ENCODE peak calls at places on chromosomes 3 and 15, in eight cellular contexts. K is upper lobe of left lung, I is brain microvascular endothelial cell, W is psoas muscle, G is uterus, L is glutamatergic neuron, R is neural crest cell, B is fibroblast of lung. X is an unnamed sample.

GRCh38 chr3:52827441-52827840 is 3.0 kb downstream of the ITIH4 start:
- DNase-seq in K (no peak), G (no peak), W (no peak), I (peak; percentile 48), L (no peak), R (no peak), B (peak; percentile 34), X (no peak)

GRCh38 chr3:183513046-183513706 is 42.3 kb downstream of the KLHL6 start:
- DNase-seq in R (no peak), W (no peak), B (no peak), I (no peak), G (no peak), L (no peak), K (peak; percentile 59), X (no peak)

GRCh38 chr15:72271221-72271620 is 1.1 kb downstream of the PARP6 start:
- DNase-seq in W (no peak), L (no peak), K (no peak), R (no peak), G (no peak), B (no peak), I (no peak), X (no peak)

GRCh38 chr3:127035672-127036071 is 52.8 kb downstream of the PLXNA1 start:
- DNase-seq in K (peak; percentile 81), I (peak; percentile 86), B (peak; percentile 89), R (no peak), G (peak; percentile 38), L (no peak), W (peak; percentile 74), X (no peak)

GRCh38 chr3:16378920-16379319 is 113.9 kb downstream of the OXNAD1 start:
- DNase-seq in G (no peak), R (no peak), K (no peak), W (no peak), B (peak; percentile 73), I (peak; percentile 58), L (no peak), X (no peak)

GRCh38 chr15:89827821-89828220 is 13.2 kb upstream of the ANPEP start:
- DNase-seq in B (no peak), W (no peak), I (no peak), G (no peak), K (no peak), R (no peak), L (no peak), X (no peak)

GRCh38 chr3:183937601-183938286 is 53.1 kb upstream of the PARL start:
- DNase-seq in W (no peak), R (no peak), K (no peak), L (peak; percentile 29), I (no peak), G (no peak), B (no peak), X (no peak)

GRCh38 chr3:132595036-132595435 is 2.0 kb upstream of the ACKR4 start:
- DNase-seq in I (peak; percentile 56), W (no peak), G (no peak), R (no peak), B (peak; percentile 77), L (no peak), K (no peak), X (no peak)

GRCh38 chr3:62229201-62229600 is 144.1 kb downstream of the FEZF2 start:
- DNase-seq in W (no peak), B (no peak), R (peak; percentile 5), K (no peak), I (no peak), L (no peak), G (no peak), X (no peak)

GRCh38 chr3:70433091-70433490 is 120.7 kb upstream of the MDFIC2 start:
- DNase-seq in L (no peak), K (no peak), W (no peak), G (no peak), I (peak; percentile 73), R (no peak), B (peak; percentile 37), X (no peak)

GRCh38 chr3:171565133-171565532 is 104.9 kb upstream of the TNIK start:
- DNase-seq in K (no peak), R (no peak), G (no peak), I (no peak), W (no peak), B (no peak), L (no peak), X (no peak)

GRCh38 chr3:31695280-31696008 is 162.7 kb downstream of the STT3B start:
- DNase-seq in G (no peak), W (no peak), K (no peak), I (no peak), L (no peak), B (no peak), R (no peak), X (no peak)

GRCh38 chr3:137760341-137761098 is 3.6 kb upstream of the SOX14 start:
- DNase-seq in B (no peak), K (no peak), W (no peak), R (no peak), L (peak; percentile 25), I (no peak), G (no peak), X (no peak)

GRCh38 chr3:173502983-173503568 is 105.5 kb downstream of the NLGN1 start:
- DNase-seq in R (no peak), K (no peak), B (peak; percentile 75), L (no peak), W (no peak), I (peak; percentile 79), G (no peak), X (no peak)

GRCh38 chr3:4983739-4984510 is 4.7 kb downstream of the BHLHE40 start:
- DNase-seq in K (peak; percentile 58), W (peak; percentile 61), B (peak; percentile 98), G (peak; percentile 55), R (no peak), L (no peak), I (peak; percentile 74), X (no peak)

GRCh38 chr3:65730449-65730848 is 308.3 kb downstream of the MAGI1 start:
- DNase-seq in G (no peak), L (no peak), K (no peak), I (no peak), B (no peak), R (no peak), W (no peak), X (no peak)

GRCh38 chr3:126998728-126999127 is 15.8 kb downstream of the PLXNA1 start:
- DNase-seq in W (no peak), B (no peak), R (no peak), I (no peak), L (no peak), G (no peak), K (no peak), X (no peak)

GRCh38 chr3:30895329-30895728 is 868 bp upstream of the GADL1 start:
- DNase-seq in W (no peak), K (no peak), G (no peak), I (no peak), L (no peak), B (no peak), R (no peak), X (no peak)

GRCh38 chr3:48685293-48685602 is 467 bp downstream of the NCKIPSD start:
- DNase-seq in G (no peak), R (no peak), L (no peak), K (no peak), W (no peak), B (no peak), I (no peak), X (no peak)
- TF ChIP-seq CTCF in G (no peak), R (no peak), L (no peak), K (no peak), W (no peak), B (no peak), I (no peak), X (no peak)

DNA sequence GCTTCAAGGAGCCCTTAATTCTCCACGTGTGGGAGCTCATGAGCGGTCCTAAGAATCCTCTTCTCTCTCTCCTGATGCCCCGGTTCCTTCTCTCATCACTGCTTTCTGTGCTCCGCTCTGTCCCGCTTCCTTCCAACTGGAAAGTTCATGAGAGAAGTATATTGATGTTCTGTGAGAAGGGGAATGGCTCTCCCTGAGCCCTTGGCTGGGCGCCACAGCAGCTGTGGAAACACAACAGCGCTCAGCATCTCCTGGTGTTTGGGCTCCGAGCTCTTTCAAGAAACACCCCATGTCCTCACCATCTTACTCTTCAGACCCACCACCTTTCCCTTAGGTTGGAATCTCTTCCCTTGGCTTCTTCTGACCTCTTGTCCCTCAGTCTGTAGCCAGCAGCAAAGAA is 161.7 kb downstream of the VGLL4 start:
- DNase-seq in G (peak; percentile 77), W (peak; percentile 73), L (no peak), K (no peak), B (no peak), R (no peak), I (no peak), X (no peak)
- TF ChIP-seq CTCF in G (no peak), W (no peak), L (no peak), K (no peak), B (no peak), R (no peak), I (no peak), X (no peak)

GRCh38 chr15:44711356-44712107 is at the start of gene B2M:
- DNase-seq in W (peak; percentile 94), K (peak; percentile 91), I (peak; percentile 95), L (peak; percentile 91), G (peak; percentile 97), R (peak; percentile 95), B (peak; percentile 90), X (peak; percentile 96)

GRCh38 chr15:44710236-44711088 is 661 bp downstream of the PATL2 start:
- DNase-seq in W (peak; percentile 20), R (no peak), K (peak; percentile 71), I (peak; percentile 45), G (no peak), L (no peak), B (peak; percentile 31), X (no peak)

GRCh38 chr15:44713006-44713966 is 2.0 kb downstream of the B2M start:
- DNase-seq in B (peak; percentile 20), K (no peak), R (no peak), G (no peak), L (no peak), I (no peak), W (no peak), X (no peak)

GRCh38 chr15:44712108-44713005 is 1.0 kb downstream of the B2M start:
- DNase-seq in K (peak; percentile 86), B (peak; percentile 79), L (no peak), W (peak; percentile 42), G (peak; percentile 63), I (peak; percentile 85), R (no peak), X (no peak)

DNA sequence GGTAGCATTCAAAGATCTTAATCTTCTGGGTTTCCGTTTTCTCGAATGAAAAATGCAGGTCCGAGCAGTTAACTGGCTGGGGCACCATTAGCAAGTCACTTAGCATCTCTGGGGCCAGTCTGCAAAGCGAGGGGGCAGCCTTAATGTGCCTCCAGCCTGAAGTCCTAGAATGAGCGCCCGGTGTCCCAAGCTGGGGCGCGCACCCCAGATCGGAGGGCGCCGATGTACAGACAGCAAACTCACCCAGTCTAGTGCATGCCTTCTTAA is at the start of gene PATL2:
- DNase-seq in B (no peak), R (no peak), I (no peak), W (no peak), K (no peak), L (no peak), G (no peak), X (no peak)
- TF ChIP-seq CTCF in B (no peak), R (no peak), I (peak; percentile 6), W (no peak), K (no peak), L (no peak), G (no peak), X (peak; percentile 6)

GRCh38 chr15:51780636-51781035 is 29.2 kb downstream of the TMOD2 start:
- DNase-seq in B (no peak), I (no peak), G (no peak), L (no peak), R (no peak), W (no peak), K (no peak), X (no peak)
- TF ChIP-seq CTCF in B (no peak), I (no peak), G (no peak), L (no peak), R (no peak), W (no peak), K (no peak), X (no peak)

GRCh38 chr3:170180952-170181876 is at the start of gene PHC3:
- DNase-seq in B (peak; percentile 83), G (peak; percentile 92), R (peak; percentile 86), I (peak; percentile 85), L (peak; percentile 95), K (peak; percentile 93), W (peak; percentile 94), X (peak; percentile 96)
- TF ChIP-seq CTCF in B (no peak), G (peak; percentile 22), R (no peak), I (no peak), L (peak; percentile 45), K (peak; percentile 46), W (peak; percentile 15), X (no peak)

X was measured in type B pancreatic cell.